ENCODE peak calls at places on chromosome 14, in seven cellular contexts. R, V, B, Y, D, C and I are unnamed samples.

GRCh38 chr14:99134333-99135046 is 137.5 kb downstream of the BCL11B start:
- DNase-seq in R (no peak), V (peak; percentile 21), B (no peak), Y (no peak), D (no peak), C (no peak), I (no peak)

GRCh38 chr14:61145258-61145902 is 135.8 kb downstream of the TMEM30B start:
- DNase-seq in R (no peak), V (no peak), B (no peak), Y (no peak), D (peak; percentile 96), C (no peak), I (no peak)

GRCh38 chr14:93286212-93286890 is 46.5 kb downstream of the BTBD7 start:
- DNase-seq in R (no peak), V (no peak), B (no peak), Y (no peak), D (no peak), C (no peak), I (no peak)

GRCh38 chr14:83975435-83976222 is 1554.3 kb upstream of the FLRT2 start:
- DNase-seq in R (no peak), V (peak; percentile 48), B (no peak), Y (no peak), D (no peak), C (no peak), I (no peak)

GRCh38 chr14:35368993-35369392 is 35.6 kb downstream of the NFKBIA start:
- DNase-seq in R (no peak), V (peak; percentile 40), B (no peak), Y (no peak), D (no peak), C (no peak), I (no peak)

GRCh38 chr14:58637040-58637390 is 747 bp upstream of the DACT1 start:
- DNase-seq in R (peak; percentile 20), V (peak; percentile 81), B (peak; percentile 68), Y (no peak), D (no peak), C (no peak), I (peak; percentile 57)

GRCh38 chr14:79383031-79383430 is 828.3 kb downstream of the DIO2 start:
- DNase-seq in R (no peak), V (no peak), B (no peak), Y (no peak), D (no peak), C (no peak), I (no peak)

GRCh38 chr14:31270196-31270772 is 62.7 kb upstream of the HECTD1 start:
- DNase-seq in R (peak; percentile 6), V (peak; percentile 61), B (peak; percentile 35), Y (peak; percentile 6), D (no peak), C (no peak), I (peak; percentile 24)

GRCh38 chr14:89619616-89620273 is 202.7 kb upstream of the FOXN3 start:
- DNase-seq in R (no peak), V (no peak), B (peak; percentile 37), Y (no peak), D (no peak), C (no peak), I (no peak)

GRCh38 chr14:58666737-58667136 is 29.0 kb downstream of the DACT1 start:
- DNase-seq in R (no peak), V (no peak), B (no peak), Y (no peak), D (no peak), C (no peak), I (no peak)

GRCh38 chr14:104464907-104465306 is 114.7 kb upstream of the C14orf180 start:
- DNase-seq in R (no peak), V (no peak), B (no peak), Y (no peak), D (no peak), C (no peak), I (no peak)

GRCh38 chr14:52473557-52473956 is 78.7 kb downstream of the TXNDC16 start:
- DNase-seq in R (no peak), V (no peak), B (no peak), Y (no peak), D (no peak), C (no peak), I (no peak)